ENCODE peak calls at places on chromosomes 11 and 22, in eight cellular contexts. N is memory B cell; C is T-helper 9 cell; D is iPS DF 6.9; M is activated CD4-positive, alpha-beta T cell treated with anti-CD3 and anti-CD28 coated beads, Interleukin-2, amount 50 U/mL, for 48 hours; K is stimulated activated CD4-positive, alpha-beta T cell treated with anti-CD3 and anti-CD28 coated beads, TNF-alpha, amount 100 ng/mL, for 48 hours; E is LoVo; U is MM.1S. S is an unnamed sample.

GRCh38 chr11:1559103-1559951 is 12.7 kb downstream of the DUSP8 start:
- DNase-seq in D (no peak), N (peak; percentile 52), K (no peak), E (peak; percentile 60), C (no peak), U (no peak), M (no peak), S (no peak)

GRCh38 chr11:17219016-17219415 is 11.2 kb upstream of the PIK3C2A start:
- DNase-seq in U (no peak), N (no peak), K (no peak), C (no peak), E (no peak), M (no peak), D (no peak), S (no peak)

GRCh38 chr11:70547821-70548670 is 149.7 kb downstream of the CTTN start:
- DNase-seq in K (no peak), N (no peak), D (no peak), E (no peak), U (no peak), M (no peak), C (no peak), S (no peak)

GRCh38 chr22:40400173-40400572 is 29.8 kb downstream of the SGSM3 start:
- DNase-seq in N (no peak), E (no peak), C (peak; percentile 19), U (no peak), K (no peak), D (no peak), M (peak; percentile 57), S (peak; percentile 71)

GRCh38 chr22:43381693-43382092 is 30.1 kb upstream of the MPPED1 start:
- DNase-seq in U (no peak), N (no peak), K (no peak), E (no peak), D (no peak), M (no peak), C (no peak), S (no peak)

GRCh38 chr11:16013242-16013641 is 343.1 kb downstream of the SOX6 start:
- DNase-seq in C (no peak), K (no peak), D (no peak), N (no peak), E (no peak), U (no peak), M (no peak), S (no peak)

GRCh38 chr22:39994046-39994565 is 648 bp upstream of the FAM83F start:
- DNase-seq in N (no peak), D (no peak), E (no peak), C (peak; percentile 7), U (no peak), M (peak; percentile 38), K (peak; percentile 45), S (no peak)

GRCh38 chr11:83459802-83460201 is 173.6 kb upstream of the CCDC90B start:
- DNase-seq in D (no peak), U (no peak), K (no peak), N (no peak), E (no peak), C (no peak), M (no peak), S (no peak)

GRCh38 chr11:11567862-11568650 is 53.7 kb downstream of the GALNT18 start:
- DNase-seq in N (no peak), E (no peak), K (peak; percentile 7), U (no peak), D (no peak), C (no peak), M (peak; percentile 8), S (no peak)

GRCh38 chr22:39173787-39174497 is 21.5 kb upstream of the CBX7 start:
- DNase-seq in M (peak; percentile 32), C (no peak), K (no peak), E (no peak), N (no peak), U (no peak), D (no peak), S (peak; percentile 19)

GRCh38 chr22:32389685-32390084 is 22.4 kb downstream of the RTCB start:
- DNase-seq in M (peak; percentile 26), E (no peak), N (no peak), D (no peak), K (no peak), C (no peak), U (no peak), S (no peak)

GRCh38 chr11:4044971-4045646 is 49.5 kb upstream of the RRM1 start:
- DNase-seq in K (no peak), M (no peak), U (no peak), E (no peak), C (no peak), N (no peak), D (no peak), S (no peak)

GRCh38 chr11:9656864-9657263 is 7.0 kb upstream of the SWAP70 start:
- DNase-seq in E (no peak), U (no peak), C (no peak), K (no peak), M (no peak), D (no peak), N (no peak), S (no peak)

GRCh38 chr11:2904153-2905052 is 18.8 kb upstream of the CDKN1C start:
- DNase-seq in M (no peak), U (no peak), C (no peak), D (no peak), E (peak; percentile 77), N (no peak), K (no peak), S (no peak)

GRCh38 chr11:80054582-80055165 is 613.8 kb upstream of the TENM4 start:
- DNase-seq in K (no peak), C (no peak), D (no peak), M (no peak), E (no peak), U (no peak), N (no peak), S (no peak)

GRCh38 chr22:26429458-26430238 is 588 bp downstream of the ASPHD2 start:
- DNase-seq in M (peak; percentile 14), U (no peak), K (no peak), D (no peak), N (peak; percentile 18), C (no peak), E (no peak), S (peak; percentile 48)

GRCh38 chr11:5449432-5449831 is 309 bp downstream of the OR51I2 start:
- DNase-seq in E (no peak), N (no peak), C (no peak), U (no peak), K (no peak), D (no peak), M (no peak), S (no peak)

GRCh38 chr11:17673951-17674350 is 45.4 kb upstream of the MYOD1 start:
- DNase-seq in U (no peak), E (no peak), K (no peak), C (no peak), M (no peak), D (no peak), N (no peak), S (no peak)

GRCh38 chr11:225734-226453 is 10.2 kb downstream of the SIRT3 start:
- DNase-seq in U (no peak), C (no peak), E (no peak), N (no peak), M (no peak), K (no peak), D (no peak), S (no peak)

GRCh38 chr11:35911616-35912165 is 32.2 kb upstream of the LDLRAD3 start:
- DNase-seq in N (no peak), D (no peak), U (no peak), E (no peak), M (no peak), K (no peak), C (no peak), S (peak; percentile 20)

GRCh38 chr22:50083462-50084081 is 1.7 kb downstream of the MLC1 start:
- DNase-seq in E (no peak), K (no peak), N (no peak), U (no peak), C (no peak), D (no peak), M (no peak), S (no peak)